ENCODE peak calls at places on chromosomes 1 and 21, in four cellular contexts. U is HepG2, W is K562, B is H1. D is an unnamed sample.

GRCh38 chr1:223000549-223001135 is 142.4 kb downstream of the TLR5 start:
- DNase-seq in U (peak), B (no peak), W (no peak), D (no peak)

GRCh38 chr1:107389410-107390075 is 248.7 kb downstream of the NTNG1 start:
- DNase-seq in W (no peak), B (no peak), U (no peak), D (no peak)

GRCh38 chr1:55235722-55236121 is 20.6 kb upstream of the USP24 start:
- DNase-seq in B (no peak), U (no peak), W (no peak), D (no peak)

GRCh38 chr1:205925730-205926129 is 17.5 kb downstream of the SLC26A9 start:
- DNase-seq in U (no peak), B (no peak), W (no peak), D (no peak)

GRCh38 chr1:91795601-91796389 is 90.2 kb downstream of the TGFBR3 start:
- DNase-seq in U (no peak), B (no peak), W (no peak), D (no peak)

GRCh38 chr1:147480565-147480935 is 60.8 kb upstream of the BCL9 start:
- DNase-seq in W (no peak), U (no peak), B (no peak), D (no peak)

GRCh38 chr1:22831729-22832413 is 121.2 kb downstream of the EPHB2 start:
- DNase-seq in U (peak), W (no peak), B (no peak), D (no peak)

GRCh38 chr1:29939086-29939485 is 702.8 kb downstream of the PTPRU start:
- DNase-seq in U (no peak), W (no peak), B (no peak), D (no peak)

GRCh38 chr1:47524272-47524671 is 86.4 kb downstream of the FOXD2 start:
- DNase-seq in B (no peak), U (no peak), W (no peak), D (no peak)

GRCh38 chr1:235644693-235645305 is 4.8 kb downstream of the GNG4 start:
- DNase-seq in B (no peak), W (no peak), U (no peak), D (no peak)

GRCh38 chr1:85342177-85342576 is 65.7 kb upstream of the BCL10 start:
- DNase-seq in B (no peak), U (no peak), W (no peak), D (no peak)

GRCh38 chr21:45972353-45972715 is 9.2 kb upstream of the COL6A1 start:
- DNase-seq in B (no peak), W (no peak), U (no peak), D (peak)

GRCh38 chr1:25990702-25991395 is 7.0 kb downstream of the PAFAH2 start:
- DNase-seq in B (no peak), W (no peak), U (no peak), D (no peak)

GRCh38 chr1:152110365-152110859 is 4.8 kb downstream of the TCHH start:
- DNase-seq in B (no peak), W (no peak), U (no peak), D (no peak)

GRCh38 chr1:23167353-23168078 is 1.1 kb downstream of the LUZP1 start:
- DNase-seq in U (peak), W (peak), B (no peak), D (peak)

GRCh38 chr21:44727757-44728156 is 16.4 kb upstream of the TSPEAR start:
- DNase-seq in U (no peak), B (no peak), W (no peak), D (no peak)

GRCh38 chr1:202243006-202243405 is 49.4 kb downstream of the LGR6 start:
- DNase-seq in W (no peak), B (no peak), U (no peak), D (no peak)

GRCh38 chr21:33011462-33011861 is 14.3 kb upstream of the OLIG2 start:
- DNase-seq in U (peak), B (no peak), W (no peak), D (no peak)

GRCh38 chr1:80056179-80056578 is 1049.6 kb upstream of the ADGRL4 start:
- DNase-seq in B (no peak), W (no peak), U (no peak), D (no peak)

GRCh38 chr1:167455786-167456446 is 62.4 kb downstream of the CD247 start:
- DNase-seq in W (no peak), B (no peak), U (no peak), D (no peak)

GRCh38 chr1:210764536-210764935 is 369.4 kb downstream of the KCNH1 start:
- DNase-seq in B (no peak), U (no peak), W (no peak), D (no peak)

GRCh38 chr1:229076217-229076616 is 194.7 kb upstream of the RAB4A start:
- DNase-seq in B (no peak), W (no peak), U (no peak), D (no peak)

GRCh38 chr1:151399890-151400235 is 490 bp downstream of the PSMB4 start:
- DNase-seq in W (peak), U (no peak), B (no peak), D (no peak)

GRCh38 chr1:39805385-39805784 is 16.7 kb upstream of the BMP8B start:
- DNase-seq in W (no peak), B (no peak), U (no peak), D (no peak)

GRCh38 chr21:43832648-43833047 is 32.4 kb upstream of the AGPAT3 start:
- DNase-seq in W (no peak), U (no peak), B (no peak), D (no peak)

GRCh38 chr1:214842856-214843255 is 239.7 kb upstream of the KCNK2 start:
- DNase-seq in W (no peak), U (no peak), B (no peak), D (no peak)

GRCh38 chr1:24926596-24927249 is 3.4 kb downstream of the RUNX3 start:
- DNase-seq in U (no peak), B (no peak), W (no peak), D (no peak)

GRCh38 chr1:186212574-186213224 is 162.4 kb downstream of the TPR start:
- DNase-seq in W (peak), B (peak), U (peak), D (peak)

GRCh38 chr1:91799159-91799558 is 86.8 kb downstream of the TGFBR3 start:
- DNase-seq in W (no peak), U (no peak), B (no peak), D (no peak)

GRCh38 chr1:108704501-108704900 is 8.2 kb upstream of the FNDC7 start:
- DNase-seq in B (no peak), U (no peak), W (no peak), D (no peak)

GRCh38 chr1:108703939-108704338 is 8.8 kb upstream of the FNDC7 start:
- DNase-seq in B (no peak), U (no peak), W (no peak), D (no peak)

GRCh38 chr1:108706643-108707042 is 6.1 kb upstream of the FNDC7 start:
- DNase-seq in W (no peak), B (no peak), U (no peak), D (no peak)

GRCh38 chr1:108712605-108713150 is at the start of gene FNDC7:
- DNase-seq in U (no peak), B (no peak), W (no peak), D (no peak)

GRCh38 chr1:108708726-108709660 is 3.7 kb upstream of the FNDC7 start:
- DNase-seq in B (no peak), W (peak), U (no peak), D (no peak)
- TF ChIP-seq TAF1 in B (no peak), W (no peak), U (no peak), D (no peak)

GRCh38 chr1:9466780-9467755 is 72.2 kb upstream of the SLC25A33 start:
- DNase-seq in W (no peak), B (no peak), U (no peak), D (no peak)
- TF ChIP-seq POLR2A in W (no peak), B (no peak), U (no peak), D (no peak)

GRCh38 chr1:111615874-111616715 is 3.5 kb upstream of the RAP1A start:
- DNase-seq in B (no peak), U (no peak), W (no peak), D (peak)
- TF ChIP-seq POLR2AphosphoS5 in B (no peak), U (no peak), W (no peak), D (peak)

GRCh38 chr1:67429528-67430357 is 459 bp downstream of the SERBP1 start:
- DNase-seq in U (no peak), B (no peak), W (peak), D (peak)
- TF ChIP-seq TAF1 in U (peak), B (peak), W (peak), D (peak)

GRCh38 chr1:230976825-230977747 is 1.6 kb downstream of the TTC13 start:
- DNase-seq in W (no peak), U (no peak), B (no peak), D (no peak)

GRCh38 chr1:230979952-230980351 is 1.1 kb downstream of the ARV1 start:
- DNase-seq in W (no peak), B (no peak), U (no peak), D (no peak)

GRCh38 chr1:230977781-230978490 is 725 bp downstream of the TTC13 start:
- DNase-seq in B (no peak), W (peak), U (peak), D (no peak)

GRCh38 chr1:230979389-230979716 is 459 bp downstream of the ARV1 start:
- DNase-seq in U (no peak), B (no peak), W (no peak), D (no peak)

DNA sequence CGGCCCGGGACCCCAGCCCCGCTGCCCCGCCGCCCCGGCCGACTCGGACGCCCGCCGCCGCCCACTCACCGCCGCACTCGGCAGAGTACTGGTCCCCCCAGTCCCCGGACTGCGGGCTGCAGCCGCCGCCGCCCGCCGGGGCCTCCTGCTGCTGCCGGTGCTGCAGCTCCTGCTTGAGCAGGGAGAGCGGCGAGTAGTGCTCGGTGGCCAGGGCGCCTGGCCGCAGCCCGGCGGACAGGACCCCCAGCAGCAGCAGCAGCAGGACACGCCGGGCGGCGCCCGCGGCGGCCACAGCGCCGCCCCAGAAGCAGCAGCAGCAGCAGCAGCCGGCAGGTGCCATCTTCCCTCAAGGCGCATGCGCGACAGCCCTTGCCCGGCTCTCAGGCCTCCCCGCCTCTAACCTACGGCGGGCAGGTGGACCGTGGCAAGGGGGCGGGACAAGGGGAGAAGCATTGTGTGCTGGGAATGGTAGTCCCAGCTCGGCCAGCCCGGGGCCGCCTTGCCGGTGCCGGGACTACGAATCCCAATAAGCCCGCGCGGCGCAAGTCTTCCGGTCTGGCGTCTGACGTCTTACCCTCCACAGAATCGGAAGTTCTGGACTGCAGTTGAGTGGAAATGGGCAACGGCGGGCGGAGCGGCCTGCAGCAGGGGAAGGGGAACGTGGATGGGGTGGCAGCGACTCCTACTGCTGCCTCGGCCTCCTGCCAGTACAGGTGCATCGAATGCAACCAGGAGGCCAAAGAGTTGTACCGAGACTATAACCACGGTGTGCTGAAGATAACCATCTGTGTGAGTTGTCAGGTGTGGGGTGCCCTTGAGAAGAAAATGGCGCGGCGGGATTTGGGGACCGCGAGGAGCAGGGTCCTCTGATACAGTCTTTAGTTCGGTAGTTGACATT is at the start of the genes ARV1 and TTC13:
- DNase-seq in W (peak), U (peak), B (peak), D (peak)
- TF ChIP-seq POLR2A in W (peak), U (peak), B (no peak), D (peak)

DNA sequence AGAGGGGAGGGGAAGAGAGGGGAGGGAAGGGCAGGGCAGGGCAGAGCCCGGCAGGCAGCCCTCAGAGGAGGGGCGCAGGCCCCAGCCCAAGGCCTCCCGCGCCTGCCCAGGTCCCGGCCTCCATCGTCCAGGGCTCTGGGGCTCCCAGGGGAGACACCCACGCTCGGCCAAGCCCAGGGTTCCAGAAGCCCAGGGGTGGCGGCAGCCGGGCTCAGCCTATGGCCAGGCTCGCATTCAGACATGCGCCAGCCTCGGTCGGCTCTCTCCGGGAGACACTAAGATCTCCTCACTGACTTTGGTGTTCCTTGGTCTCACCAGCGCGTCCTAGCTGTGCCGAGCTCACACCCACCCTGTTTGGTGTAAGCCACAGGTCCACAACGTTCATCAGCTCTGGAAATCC is 7.1 kb upstream of the ANKRD65 start:
- DNase-seq in U (no peak), B (no peak), W (no peak), D (no peak)
- TF ChIP-seq POLR2AphosphoS5 in U (no peak), B (no peak), W (no peak), D (no peak)